ENCODE peak calls at places on chromosome 19, in six cellular contexts. I is IMR-90, B is A673, S is A549, X is esophagus squamous epithelium, P is HepG2. C is an unnamed sample.

GRCh38 chr19:55443045-55443823 is at the start of gene SHISA7:
- DNase-seq in B (peak; percentile 46), I (no peak), X (no peak), S (peak; percentile 72), P (no peak), C (no peak)

GRCh38 chr19:15727724-15728123 is at the start of gene OR10H2:
- DNase-seq in I (no peak), S (no peak), X (no peak), B (no peak), P (no peak), C (no peak)

GRCh38 chr19:873084-874019 is 13.9 kb downstream of the CFD start:
- DNase-seq in P (no peak), B (peak; percentile 84), X (peak; percentile 56), I (peak; percentile 31), S (peak; percentile 87), C (peak; percentile 94)

GRCh38 chr19:15197275-15198005 is 3.4 kb downstream of the NOTCH3 start:
- DNase-seq in I (peak; percentile 18), P (no peak), X (no peak), S (no peak), B (no peak), C (peak; percentile 60)

GRCh38 chr19:44570984-44571684 is 41.7 kb upstream of the CEACAM20 start:
- DNase-seq in S (peak; percentile 86), X (no peak), P (peak; percentile 80), I (peak; percentile 82), B (peak; percentile 88), C (peak; percentile 72)

GRCh38 chr19:13629687-13630357 is 123.5 kb upstream of the CACNA1A start:
- DNase-seq in I (peak; percentile 91), X (no peak), S (no peak), P (no peak), B (peak; percentile 54), C (no peak)

GRCh38 chr19:45975296-45975695 is 1.6 kb upstream of the NOVA2 start:
- DNase-seq in I (no peak), B (no peak), S (no peak), P (no peak), X (no peak), C (no peak)

GRCh38 chr19:44644391-44645016 is 794 bp downstream of the PVR start:
- DNase-seq in I (peak; percentile 49), X (no peak), B (peak; percentile 47), S (peak; percentile 82), P (peak; percentile 34), C (no peak)

GRCh38 chr19:17743874-17744273 is 7.4 kb upstream of the FCHO1 start:
- DNase-seq in I (peak; percentile 63), B (no peak), P (no peak), S (peak; percentile 64), X (no peak), C (no peak)

GRCh38 chr19:47740866-47741519 is 4.4 kb upstream of the NOP53 start:
- DNase-seq in B (no peak), P (no peak), S (no peak), X (no peak), I (no peak), C (no peak)

GRCh38 chr19:28397311-28397710 is 815.6 kb downstream of the UQCRFS1 start:
- DNase-seq in S (no peak), P (no peak), B (no peak), I (no peak), X (no peak), C (no peak)

GRCh38 chr19:13082192-13083007 is 20.3 kb downstream of the LYL1 start:
- DNase-seq in B (peak; percentile 51), X (no peak), S (peak; percentile 58), I (peak; percentile 62), P (peak; percentile 52), C (no peak)

GRCh38 chr19:54316746-54317107 is 3.8 kb upstream of the LILRA5 start:
- DNase-seq in B (peak; percentile 37), I (no peak), X (no peak), P (no peak), S (peak; percentile 48), C (peak; percentile 33)

GRCh38 chr19:12772323-12772722 is 3.0 kb downstream of the HOOK2 start:
- DNase-seq in X (no peak), S (no peak), B (no peak), P (no peak), I (no peak), C (no peak)

GRCh38 chr19:7699422-7700127 is 2.4 kb downstream of the FCER2 start:
- DNase-seq in B (no peak), S (no peak), X (no peak), I (no peak), P (no peak), C (peak; percentile 50)

GRCh38 chr19:37691881-37692504 is 27.6 kb downstream of the ZNF607 start:
- DNase-seq in B (peak; percentile 83), X (peak; percentile 31), P (peak; percentile 87), S (no peak), I (peak; percentile 80), C (peak; percentile 16)

GRCh38 chr19:32339988-32340874 is 5.2 kb upstream of the ZNF507 start:
- DNase-seq in X (no peak), P (peak; percentile 46), I (peak; percentile 27), B (peak; percentile 57), S (peak; percentile 77), C (peak; percentile 44)

GRCh38 chr19:35557539-35558399 is 5.7 kb downstream of the ATP4A start:
- DNase-seq in I (peak; percentile 33), P (no peak), B (peak; percentile 83), X (no peak), S (peak; percentile 89), C (peak; percentile 35)

GRCh38 chr19:16023558-16023915 is 52.8 kb upstream of the TPM4 start:
- DNase-seq in I (no peak), S (no peak), B (no peak), P (no peak), X (no peak), C (no peak)

GRCh38 chr19:48681127-48681470 is 8.3 kb upstream of the NTN5 start:
- DNase-seq in S (no peak), I (peak; percentile 93), P (no peak), X (no peak), B (no peak), C (no peak)

GRCh38 chr19:51820821-51821446 is 26.0 kb downstream of the FPR3 start:
- DNase-seq in X (no peak), P (no peak), B (no peak), S (no peak), I (no peak), C (no peak)

GRCh38 chr19:42121666-42122069 is 10.6 kb downstream of the POU2F2 start:
- DNase-seq in I (peak; percentile 88), S (no peak), P (no peak), X (no peak), B (peak; percentile 57), C (peak; percentile 67)

GRCh38 chr19:45363861-45364459 is 6.4 kb downstream of the ERCC2 start:
- DNase-seq in B (no peak), I (no peak), P (no peak), X (no peak), S (no peak), C (no peak)

GRCh38 chr19:35013047-35013819 is 13.1 kb downstream of the GRAMD1A start:
- DNase-seq in B (peak; percentile 71), I (peak; percentile 57), P (peak; percentile 48), X (no peak), S (peak; percentile 82), C (peak; percentile 62)

GRCh38 chr19:46297700-46298476 is 1.0 kb downstream of the HIF3A start:
- DNase-seq in B (peak; percentile 27), X (no peak), I (no peak), P (no peak), S (no peak), C (no peak)

GRCh38 chr19:53068834-53069233 is 24.3 kb downstream of the ERVV-2 start:
- DNase-seq in X (no peak), P (no peak), B (no peak), I (no peak), S (no peak), C (no peak)

GRCh38 chr19:53068199-53068598 is 23.7 kb downstream of the ERVV-2 start:
- DNase-seq in S (no peak), P (no peak), X (no peak), I (no peak), B (no peak), C (no peak)
- H3K9me3 ChIP-seq in S (peaks cover 95% of the 10 kb centered on the region), P (peaks cover 69% of the 10 kb centered on the region), X (peaks cover 10% of the 10 kb centered on the region), I (peaks cover 72% of the 10 kb centered on the region), B (peaks cover 69% of the 10 kb centered on the region), C (peaks cover 23% of the 10 kb centered on the region)

GRCh38 chr19:40549007-40549708 is 27.5 kb upstream of the SHKBP1 start:
- DNase-seq in X (no peak), P (peak; percentile 49), B (peak; percentile 85), S (peak; percentile 92), I (peak; percentile 39), C (peak; percentile 59)
- TF ChIP-seq CTCF in X (peak; percentile 29), P (peak; percentile 77), B (peak; percentile 60), S (peak; percentile 85), I (peak; percentile 41), C (peak; percentile 65)

DNA sequence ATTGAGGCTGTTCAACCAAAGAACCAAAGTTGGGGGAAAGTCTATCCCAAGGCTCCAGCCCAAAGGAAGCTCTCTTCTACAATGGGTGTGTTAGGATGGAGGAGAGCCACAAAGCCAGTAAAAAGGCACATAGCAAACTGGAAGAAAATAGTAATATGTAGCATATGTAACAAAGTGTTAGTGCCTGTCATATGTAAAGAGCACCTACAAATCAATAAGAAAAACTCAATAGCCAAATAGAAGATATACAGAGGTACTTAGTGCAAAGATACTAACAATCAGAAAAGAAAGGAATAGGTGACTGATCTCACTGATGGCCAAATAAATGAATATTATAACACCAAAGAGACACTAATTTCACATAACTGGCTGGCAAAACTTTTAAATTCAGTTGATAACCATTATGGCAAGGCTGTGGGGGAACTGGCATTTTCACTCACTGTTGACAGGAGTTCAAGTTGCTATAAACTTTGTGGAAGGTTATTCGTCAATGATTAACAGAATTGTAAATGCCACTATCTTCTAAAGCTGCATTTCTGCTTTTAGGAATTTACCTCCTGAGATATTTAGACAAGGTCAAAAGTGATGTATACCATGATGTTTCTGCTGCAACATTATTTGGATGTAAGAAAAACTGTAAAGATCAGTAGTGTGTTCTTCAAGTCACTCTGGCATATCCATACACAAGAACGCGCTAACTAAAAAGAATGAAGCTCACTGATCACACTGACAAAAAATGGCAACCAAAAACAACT is 110.8 kb downstream of the GNG7 start:
- DNase-seq in X (no peak), B (no peak), I (no peak), S (no peak), P (peak; percentile 70), C (no peak)
- H3K27ac ChIP-seq in X (no peak overlapping the region), B (no peak overlapping the region), I (no peak overlapping the region), S (peak overlapping the region; percentile 60), P (peak overlapping the region; percentile 65), C (no peak overlapping the region)

GRCh38 chr19:9667898-9668297 is 7.0 kb downstream of the ZNF562 start:
- DNase-seq in P (no peak), X (no peak), S (no peak), I (no peak), B (no peak), C (no peak)
- H3K9me3 ChIP-seq in P (no peaks in the 10 kb centered on the region), X (no peaks in the 10 kb centered on the region), S (peaks cover 90% of the 10 kb centered on the region), I (peaks cover 16% of the 10 kb centered on the region), B (peaks cover 46% of the 10 kb centered on the region), C (peaks cover 40% of the 10 kb centered on the region)

GRCh38 chr19:6417713-6418561 is 6.7 kb downstream of the KHSRP start:
- DNase-seq in X (no peak), B (no peak), I (peak; percentile 5), S (peak; percentile 23), P (no peak), C (no peak)
- TF ChIP-seq CTCF in X (peak; percentile 3), B (no peak), I (peak; percentile 36), S (peak; percentile 30), P (peak; percentile 65), C (peak; percentile 13)